ENCODE peak calls at places on chromosome 13, in nine cellular contexts. Z, I, M, H, T, Y, O, V and D are unnamed samples.

GRCh38 chr13:108213946-108214345 is 1.4 kb downstream of the LIG4 start:
- DNase-seq in I (peak), V (no peak), Z (no peak), Y (no peak), M (no peak), H (no peak), O (no peak), T (no peak), D (no peak)

GRCh38 chr13:114099191-114099590 is 33.2 kb downstream of the RASA3 start:
- DNase-seq in M (no peak), O (peak), I (peak), H (peak), Y (no peak), Z (peak), T (no peak), V (peak), D (peak)

GRCh38 chr13:33927315-33927714 is 109.4 kb downstream of the RFC3 start:
- DNase-seq in O (no peak), V (no peak), M (no peak), Z (no peak), Y (no peak), H (no peak), T (no peak), I (peak), D (peak)

GRCh38 chr13:74919914-74920313 is 562.1 kb downstream of the TBC1D4 start:
- DNase-seq in Z (no peak), I (no peak), T (no peak), H (no peak), O (no peak), Y (no peak), M (no peak), V (no peak), D (no peak)

GRCh38 chr13:36088001-36088400 is 43.2 kb downstream of the DCLK1 start:
- DNase-seq in H (no peak), Z (no peak), I (no peak), Y (no peak), T (no peak), M (no peak), V (no peak), O (no peak), D (no peak)

GRCh38 chr13:27086599-27087265 is 84.9 kb downstream of the USP12 start:
- DNase-seq in O (no peak), M (no peak), H (no peak), T (no peak), V (no peak), I (peak), Y (no peak), Z (no peak), D (no peak)

GRCh38 chr13:98890186-98890585 is 87.7 kb downstream of the DOCK9 start:
- DNase-seq in H (no peak), M (no peak), Z (no peak), O (no peak), T (no peak), V (no peak), I (peak), Y (no peak), D (peak)

GRCh38 chr13:80037505-80037888 is 303.4 kb downstream of the SPRY2 start:
- DNase-seq in O (no peak), Y (no peak), M (no peak), T (no peak), V (no peak), Z (no peak), H (no peak), I (peak), D (peak)

GRCh38 chr13:32113564-32113963 is 82.0 kb downstream of the FRY start:
- DNase-seq in H (no peak), O (no peak), I (no peak), V (no peak), Y (no peak), T (no peak), M (no peak), Z (no peak), D (no peak)

GRCh38 chr13:24406524-24406923 is 97.1 kb downstream of the C1QTNF9 start:
- DNase-seq in T (no peak), Z (no peak), M (no peak), V (no peak), Y (no peak), I (no peak), O (no peak), H (no peak), D (no peak)

GRCh38 chr13:114264886-114265611 is 16.4 kb upstream of the UPF3A start:
- DNase-seq in Y (no peak), H (no peak), I (peak), V (no peak), O (no peak), M (no peak), Z (no peak), T (no peak), D (peak)

GRCh38 chr13:99265823-99266426 is 7.7 kb upstream of the GPR18 start:
- DNase-seq in I (peak), O (no peak), M (peak), Y (no peak), T (no peak), V (peak), H (no peak), Z (no peak), D (peak)

GRCh38 chr13:24638096-24638495 is 42.1 kb upstream of the ATP12A start:
- DNase-seq in T (no peak), M (no peak), Y (no peak), I (no peak), V (no peak), Z (no peak), H (no peak), O (no peak), D (no peak)

GRCh38 chr13:59472134-59472533 is 691.6 kb downstream of the DIAPH3 start:
- DNase-seq in H (no peak), O (no peak), Z (no peak), Y (no peak), V (no peak), T (no peak), I (peak), M (no peak), D (no peak)

GRCh38 chr13:51826606-51827005 is 18.4 kb downstream of the TMEM272 start:
- DNase-seq in M (no peak), T (no peak), V (no peak), H (peak), Z (peak), O (no peak), I (no peak), Y (no peak), D (no peak)
- H3K4me3 ChIP-seq in M (no peak), T (no peak), V (no peak), H (no peak), Z (peak), O (no peak), I (no peak), Y (no peak), D (no peak)

DNA sequence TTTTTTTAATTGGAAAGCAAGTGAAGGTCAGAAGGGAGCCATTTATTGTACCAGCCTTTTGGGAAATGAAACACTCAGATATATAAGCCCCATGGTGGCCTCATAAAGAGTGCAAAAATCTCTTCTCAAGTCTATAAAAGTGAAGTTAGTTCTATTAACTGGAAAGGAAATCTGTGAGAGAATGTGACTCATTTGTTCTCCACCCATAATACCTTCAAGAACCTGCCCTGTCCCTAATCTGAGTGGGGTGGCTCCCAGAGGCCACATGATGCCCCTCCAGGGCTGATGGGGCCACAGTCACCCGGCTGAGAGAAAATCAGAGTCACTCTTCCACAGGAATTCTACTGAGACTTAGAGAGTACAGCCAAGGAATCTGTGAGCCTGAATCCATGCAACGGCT is 65.8 kb upstream of the SERP2 start:
- DNase-seq in T (peak), O (no peak), M (no peak), I (no peak), V (no peak), Z (no peak), Y (no peak), H (no peak), D (no peak)
- H3K27ac ChIP-seq in T (peak), O (peak), M (no peak), I (no peak), V (no peak), Z (peak), Y (no peak), H (no peak), D (peak)

GRCh38 chr13:46861959-46862358 is 34.9 kb downstream of the HTR2A start:
- DNase-seq in H (no peak), I (no peak), M (no peak), O (no peak), Z (no peak), V (no peak), Y (no peak), T (no peak), D (no peak)

GRCh38 chr13:46864941-46865340 is 31.9 kb downstream of the HTR2A start:
- DNase-seq in Z (no peak), I (no peak), Y (no peak), T (no peak), M (no peak), H (no peak), O (no peak), V (no peak), D (no peak)

GRCh38 chr13:46871557-46871956 is 25.3 kb downstream of the HTR2A start:
- DNase-seq in I (no peak), H (no peak), Y (no peak), Z (no peak), T (no peak), O (no peak), V (no peak), M (no peak), D (no peak)

GRCh38 chr13:46860734-46861133 is 36.1 kb downstream of the HTR2A start:
- DNase-seq in O (no peak), Y (no peak), T (no peak), H (no peak), I (no peak), Z (no peak), V (no peak), M (no peak), D (no peak)

GRCh38 chr13:46866150-46866549 is 30.7 kb downstream of the HTR2A start:
- DNase-seq in Z (peak), V (peak), Y (no peak), O (no peak), M (peak), T (no peak), H (peak), I (peak), D (peak)
- H3K4me3 ChIP-seq in Z (no peak), V (no peak), Y (no peak), O (no peak), M (no peak), T (no peak), H (no peak), I (no peak), D (no peak)

DNA sequence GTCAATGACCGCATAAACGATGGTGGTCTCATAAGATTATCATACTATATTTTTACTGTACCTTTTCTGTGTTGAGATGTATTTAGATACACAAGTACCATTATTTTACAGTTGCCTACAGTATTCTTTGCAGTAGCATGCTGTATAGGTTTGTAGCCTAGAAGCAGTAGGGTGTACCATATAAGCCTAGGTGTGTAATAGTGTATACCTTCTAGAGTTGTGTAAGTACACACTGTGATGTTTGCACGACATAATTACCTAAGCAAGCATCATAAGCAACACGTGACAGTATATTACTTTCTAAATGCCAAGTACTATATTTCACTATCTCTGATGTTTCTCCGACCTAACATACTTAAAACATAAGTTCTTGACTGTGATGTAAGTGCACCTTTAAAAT is 2.7 kb downstream of the LPAR6 start:
- DNase-seq in M (no peak), O (no peak), T (no peak), Z (no peak), V (no peak), I (no peak), H (no peak), Y (no peak), D (no peak)
- H3K27ac ChIP-seq in M (no peak), O (peak), T (peak), Z (peak), V (no peak), I (no peak), H (no peak), Y (no peak), D (no peak)

GRCh38 chr13:51154029-51154555 is 43.0 kb upstream of the C13orf42 start:
- DNase-seq in I (peak), M (no peak), Z (no peak), T (no peak), Y (no peak), O (no peak), V (no peak), H (no peak), D (peak)
- H3K4me3 ChIP-seq in I (no peak), M (no peak), Z (no peak), T (no peak), Y (no peak), O (no peak), V (no peak), H (no peak), D (no peak)

DNA sequence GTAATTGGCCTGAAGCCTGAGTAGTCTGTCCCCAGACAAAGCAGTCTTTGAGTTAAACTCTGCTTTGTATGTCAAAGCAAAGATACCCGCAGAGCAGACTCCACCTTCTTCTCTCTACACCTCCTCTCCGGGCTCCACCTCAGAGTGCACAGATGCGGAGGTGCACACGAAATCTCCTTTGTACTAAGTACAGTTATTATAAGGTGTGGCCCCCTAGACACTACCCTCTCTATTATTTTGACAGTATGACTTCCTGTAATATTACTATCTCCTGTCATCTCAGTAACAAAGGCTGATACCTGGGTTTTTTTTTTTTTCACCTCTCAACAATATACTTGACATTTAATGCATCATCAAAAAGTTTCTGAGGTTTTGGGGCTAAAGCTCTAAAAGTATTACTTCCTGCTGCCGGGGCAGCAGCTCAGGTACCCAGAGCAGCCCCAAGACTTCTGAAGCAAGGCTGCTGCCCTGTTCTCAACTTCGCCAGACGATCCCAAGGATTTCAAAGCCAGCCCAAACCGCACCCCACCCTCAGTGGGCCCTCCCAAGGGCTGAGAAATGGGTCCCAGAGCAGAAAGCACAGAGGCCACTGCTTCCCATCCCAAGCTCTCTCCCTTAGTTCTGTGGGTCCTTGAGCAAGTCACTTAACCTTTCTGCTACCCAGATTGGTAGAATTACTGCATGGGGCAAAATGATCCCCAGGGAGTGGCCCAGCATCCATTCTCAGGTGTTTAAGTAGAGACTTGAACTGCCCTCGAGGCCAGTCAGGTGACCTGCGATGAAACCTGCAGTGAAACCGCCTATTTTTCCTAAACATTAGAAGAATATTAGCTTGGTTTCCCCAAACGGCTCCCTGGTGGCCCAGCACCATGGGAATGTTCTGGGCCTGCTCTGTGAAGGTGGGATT is 180.6 kb downstream of the FOXO1 start:
- DNase-seq in M (no peak), Z (no peak), T (no peak), I (no peak), O (no peak), Y (no peak), H (no peak), V (no peak), D (no peak)
- H3K27ac ChIP-seq in M (no peak), Z (no peak), T (no peak), I (no peak), O (no peak), Y (no peak), H (no peak), V (no peak), D (no peak)

GRCh38 chr13:49791214-49791752 is 1.2 kb downstream of the KPNA3 start:
- DNase-seq in M (peak), I (peak), Z (peak), T (no peak), Y (no peak), H (no peak), V (peak), O (no peak), D (peak)

GRCh38 chr13:49792550-49793324 is at the start of gene KPNA3:
- DNase-seq in H (peak), T (peak), I (peak), Y (peak), O (peak), Z (peak), V (peak), M (peak), D (peak)

GRCh38 chr13:49791753-49792549 is 531 bp downstream of the KPNA3 start:
- DNase-seq in Z (peak), Y (peak), H (peak), V (peak), T (peak), O (no peak), I (peak), M (peak), D (peak)

GRCh38 chr13:49786609-49787008 is 5.9 kb downstream of the KPNA3 start:
- DNase-seq in Y (no peak), V (no peak), H (no peak), M (no peak), O (no peak), T (no peak), Z (no peak), I (no peak), D (no peak)

GRCh38 chr13:49789961-49790360 is 2.5 kb downstream of the KPNA3 start:
- DNase-seq in T (no peak), H (no peak), Y (no peak), Z (no peak), I (no peak), O (no peak), M (no peak), V (no peak), D (no peak)
- H3K4me3 ChIP-seq in T (peak), H (no peak), Y (no peak), Z (no peak), I (no peak), O (no peak), M (peak), V (no peak), D (no peak)

GRCh38 chr13:22194106-22194810 is 523.4 kb downstream of the FGF9 start:
- DNase-seq in Y (no peak), Z (peak), T (no peak), H (no peak), I (no peak), O (no peak), M (no peak), V (no peak), D (no peak)
- H3K27ac ChIP-seq in Y (no peak), Z (no peak), T (no peak), H (no peak), I (no peak), O (no peak), M (no peak), V (no peak), D (no peak)

DNA sequence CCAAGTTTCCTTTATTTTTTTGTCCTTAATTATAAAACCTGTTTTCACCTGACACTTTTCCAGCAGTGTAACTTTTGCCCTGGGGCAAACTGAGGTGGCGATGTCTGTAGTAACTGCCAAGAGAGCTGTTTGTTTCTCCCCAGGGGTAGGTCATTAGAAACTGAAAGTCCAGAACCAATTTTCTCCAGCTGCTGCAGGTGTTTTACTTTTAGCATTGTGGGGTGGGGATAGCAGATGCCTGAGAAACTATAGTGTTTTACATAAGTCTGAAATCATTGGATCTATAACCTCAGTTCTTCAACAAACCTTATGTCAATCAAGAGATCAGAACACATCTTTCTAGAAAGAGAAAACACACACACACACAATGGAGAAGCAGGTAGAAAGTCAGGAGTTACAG is 92.7 kb downstream of the LHFPL6 start:
- DNase-seq in Y (no peak), T (no peak), O (no peak), M (no peak), I (no peak), Z (no peak), H (no peak), V (no peak), D (no peak)
- H3K4me3 ChIP-seq in Y (no peak), T (no peak), O (no peak), M (no peak), I (no peak), Z (no peak), H (no peak), V (no peak), D (no peak)